ENCODE peak calls at places on chromosomes 7 and 10, in four cellular contexts. One of them, this sample, is unnamed.

GRCh38 chr7:29563590-29564454 is at the start of gene PRR15:
- DNase-seq in HepG2: peak; percentile 64
- DNase-seq in GM12878: no peak
- DNase-seq in K562: no peak
- DNase-seq in this sample: peak; percentile 66

GRCh38 chr10:11325817-11326216 is 285.6 kb downstream of the USP6NL start:
- DNase-seq in HepG2: no peak
- DNase-seq in GM12878: no peak
- DNase-seq in K562: no peak
- DNase-seq in this sample: no peak

GRCh38 chr7:94540428-94540827 is 30.8 kb downstream of the CASD1 start:
- DNase-seq in HepG2: no peak
- DNase-seq in GM12878: no peak
- DNase-seq in K562: no peak
- DNase-seq in this sample: no peak

GRCh38 chr7:130277763-130278643 is 11.3 kb downstream of the CPA2 start:
- DNase-seq in HepG2: peak; percentile 25
- DNase-seq in GM12878: no peak
- DNase-seq in K562: peak; percentile 59
- DNase-seq in this sample: peak; percentile 21

GRCh38 chr10:20267734-20268133 is 451.5 kb downstream of the PLXDC2 start:
- DNase-seq in HepG2: no peak
- DNase-seq in GM12878: no peak
- DNase-seq in K562: no peak
- DNase-seq in this sample: no peak

GRCh38 chr10:94129393-94130130 is 135.8 kb downstream of the PLCE1 start:
- DNase-seq in HepG2: no peak
- DNase-seq in GM12878: no peak
- DNase-seq in K562: no peak
- DNase-seq in this sample: no peak

GRCh38 chr7:2009541-2010001 is 223.2 kb downstream of the MAD1L1 start:
- DNase-seq in HepG2: no peak
- DNase-seq in GM12878: no peak
- DNase-seq in K562: no peak
- DNase-seq in this sample: no peak

GRCh38 chr10:78301481-78301880 is 267.8 kb downstream of the RPS24 start:
- DNase-seq in HepG2: no peak
- DNase-seq in GM12878: no peak
- DNase-seq in K562: no peak
- DNase-seq in this sample: no peak

GRCh38 chr10:598415-599170 is 90.9 kb downstream of the DIP2C start:
- DNase-seq in HepG2: no peak
- DNase-seq in GM12878: no peak
- DNase-seq in K562: no peak
- DNase-seq in this sample: no peak

GRCh38 chr7:5699951-5700384 is 81.5 kb downstream of the RNF216 start:
- DNase-seq in HepG2: no peak
- DNase-seq in GM12878: peak; percentile 97
- DNase-seq in K562: no peak
- DNase-seq in this sample: no peak

GRCh38 chr7:133936074-133936473 is 191.1 kb upstream of the LRGUK start:
- DNase-seq in HepG2: no peak
- DNase-seq in GM12878: no peak
- DNase-seq in K562: no peak
- DNase-seq in this sample: no peak

GRCh38 chr10:234708-235406 is 99.6 kb downstream of the ZMYND11 start:
- DNase-seq in HepG2: no peak
- DNase-seq in GM12878: no peak
- DNase-seq in K562: no peak
- DNase-seq in this sample: no peak

GRCh38 chr7:42143605-42144252 is 93.3 kb downstream of the GLI3 start:
- DNase-seq in HepG2: no peak
- DNase-seq in GM12878: no peak
- DNase-seq in K562: no peak
- DNase-seq in this sample: no peak

GRCh38 chr10:69179089-69179742 is 818 bp upstream of the SUPV3L1 start:
- DNase-seq in HepG2: no peak
- DNase-seq in GM12878: no peak
- DNase-seq in K562: peak; percentile 71
- DNase-seq in this sample: peak; percentile 34

GRCh38 chr10:110448682-110449418 is 48.9 kb upstream of the DUSP5 start:
- DNase-seq in HepG2: no peak
- DNase-seq in GM12878: no peak
- DNase-seq in K562: no peak
- DNase-seq in this sample: no peak

GRCh38 chr7:1176891-1177373 is 16.9 kb upstream of the ZFAND2A start:
- DNase-seq in HepG2: peak; percentile 39
- DNase-seq in GM12878: peak; percentile 15
- DNase-seq in K562: peak; percentile 87
- DNase-seq in this sample: peak; percentile 78

GRCh38 chr10:77493851-77494788 is 143.5 kb downstream of the KCNMA1 start:
- DNase-seq in HepG2: peak; percentile 10
- DNase-seq in GM12878: no peak
- DNase-seq in K562: peak; percentile 11
- DNase-seq in this sample: peak; percentile 37

GRCh38 chr7:36045830-36046341 is 107.2 kb upstream of the EEPD1 start:
- DNase-seq in HepG2: no peak
- DNase-seq in GM12878: no peak
- DNase-seq in K562: no peak
- DNase-seq in this sample: no peak

GRCh38 chr7:157282141-157282801 is 54.5 kb upstream of the DNAJB6 start:
- DNase-seq in HepG2: no peak
- DNase-seq in GM12878: no peak
- DNase-seq in K562: no peak
- DNase-seq in this sample: no peak

GRCh38 chr10:121843379-121843778 is 84.5 kb downstream of the ATE1 start:
- DNase-seq in HepG2: peak; percentile 78
- DNase-seq in GM12878: no peak
- DNase-seq in K562: no peak
- DNase-seq in this sample: no peak

GRCh38 chr10:57221674-57222073 is 860.6 kb upstream of the ZWINT start:
- DNase-seq in HepG2: no peak
- DNase-seq in GM12878: no peak
- DNase-seq in K562: no peak
- DNase-seq in this sample: no peak

GRCh38 chr7:54995631-54996340 is 23.0 kb upstream of the EGFR start:
- DNase-seq in HepG2: peak; percentile 39
- DNase-seq in GM12878: peak; percentile 17
- DNase-seq in K562: peak; percentile 18
- DNase-seq in this sample: no peak

GRCh38 chr7:12833829-12834228 is 146.4 kb downstream of the ARL4A start:
- DNase-seq in HepG2: no peak
- DNase-seq in GM12878: no peak
- DNase-seq in K562: no peak
- DNase-seq in this sample: no peak

GRCh38 chr7:25521236-25521635 is 292.9 kb upstream of the NPVF start:
- DNase-seq in HepG2: no peak
- DNase-seq in GM12878: no peak
- DNase-seq in K562: no peak
- DNase-seq in this sample: no peak

GRCh38 chr10:31928531-31929259 is at the start of gene ARHGAP12:
- DNase-seq in HepG2: peak; percentile 74
- DNase-seq in GM12878: no peak
- DNase-seq in K562: peak; percentile 89
- DNase-seq in this sample: peak; percentile 72

GRCh38 chr7:4700577-4701235 is 18.6 kb downstream of the FOXK1 start:
- DNase-seq in HepG2: no peak
- DNase-seq in GM12878: no peak
- DNase-seq in K562: peak; percentile 38
- DNase-seq in this sample: no peak

GRCh38 chr7:51141451-51141971 is 175.1 kb downstream of the COBL start:
- DNase-seq in HepG2: no peak
- DNase-seq in GM12878: no peak
- DNase-seq in K562: peak; percentile 5
- DNase-seq in this sample: peak; percentile 14

GRCh38 chr7:87658553-87658952 is 30.4 kb downstream of the RUNDC3B start:
- DNase-seq in HepG2: no peak
- DNase-seq in GM12878: no peak
- DNase-seq in K562: no peak
- DNase-seq in this sample: no peak

GRCh38 chr7:80563561-80564327 is 51.9 kb upstream of the GNAT3 start:
- DNase-seq in HepG2: no peak
- DNase-seq in GM12878: no peak
- DNase-seq in K562: no peak
- DNase-seq in this sample: no peak

GRCh38 chr7:5423272-5423843 is at the start of gene TNRC18:
- DNase-seq in HepG2: no peak
- DNase-seq in GM12878: no peak
- DNase-seq in K562: no peak
- DNase-seq in this sample: no peak

GRCh38 chr10:14405076-14406065 is 74.6 kb upstream of the FRMD4A start:
- DNase-seq in HepG2: no peak
- DNase-seq in GM12878: no peak
- DNase-seq in K562: no peak
- DNase-seq in this sample: no peak

GRCh38 chr7:134448359-134449229 is 10.3 kb downstream of the AKR1B1 start:
- DNase-seq in HepG2: no peak
- DNase-seq in GM12878: no peak
- DNase-seq in K562: peak; percentile 88
- DNase-seq in this sample: no peak

GRCh38 chr7:117750612-117751563 is 122.4 kb downstream of the CTTNBP2 start:
- DNase-seq in HepG2: peak; percentile 5
- DNase-seq in GM12878: no peak
- DNase-seq in K562: peak; percentile 37
- DNase-seq in this sample: no peak

GRCh38 chr7:85041599-85042216 is 145.1 kb downstream of the SEMA3D start:
- DNase-seq in HepG2: peak; percentile 55
- DNase-seq in GM12878: peak; percentile 3
- DNase-seq in K562: peak; percentile 67
- DNase-seq in this sample: peak; percentile 54

GRCh38 chr7:137978464-137979237 is 23.2 kb downstream of the CREB3L2 start:
- DNase-seq in HepG2: no peak
- DNase-seq in GM12878: no peak
- DNase-seq in K562: peak; percentile 83
- DNase-seq in this sample: no peak

GRCh38 chr7:48528689-48529088 is 357.4 kb downstream of the ABCA13 start:
- DNase-seq in HepG2: no peak
- DNase-seq in GM12878: no peak
- DNase-seq in K562: no peak
- DNase-seq in this sample: no peak

GRCh38 chr10:14573666-14574261 is 200.9 kb downstream of the FAM107B start:
- DNase-seq in HepG2: no peak
- DNase-seq in GM12878: no peak
- DNase-seq in K562: no peak
- DNase-seq in this sample: no peak

GRCh38 chr7:44534501-44534900 is 6.6 kb downstream of the NPC1L1 start:
- DNase-seq in HepG2: peak; percentile 54
- DNase-seq in GM12878: no peak
- DNase-seq in K562: peak; percentile 80
- DNase-seq in this sample: peak; percentile 91

GRCh38 chr10:124323145-124323725 is 95.5 kb downstream of the OAT start:
- DNase-seq in HepG2: no peak
- DNase-seq in GM12878: no peak
- DNase-seq in K562: no peak
- DNase-seq in this sample: no peak
- TF ChIP-seq TARDBP in HepG2: no peak
- TF ChIP-seq TARDBP in GM12878: no peak
- TF ChIP-seq TARDBP in K562: no peak
- TF ChIP-seq TARDBP in this sample: no peak

GRCh38 chr7:92020636-92021035 is 80.0 kb downstream of the AKAP9 start:
- DNase-seq in HepG2: no peak
- DNase-seq in GM12878: no peak
- DNase-seq in K562: no peak
- DNase-seq in this sample: no peak
- TF ChIP-seq SP1 in HepG2: no peak
- TF ChIP-seq SP1 in GM12878: no peak
- TF ChIP-seq SP1 in K562: no peak
- TF ChIP-seq SP1 in this sample: no peak

GRCh38 chr10:132353456-132354355 is 21.7 kb downstream of the LRRC27 start:
- DNase-seq in HepG2: no peak
- DNase-seq in GM12878: no peak
- DNase-seq in K562: no peak
- DNase-seq in this sample: no peak
- TF ChIP-seq TARDBP in HepG2: no peak
- TF ChIP-seq TARDBP in GM12878: no peak
- TF ChIP-seq TARDBP in K562: no peak
- TF ChIP-seq TARDBP in this sample: no peak

GRCh38 chr10:73865459-73866442 is 8.6 kb downstream of the CAMK2G start:
- DNase-seq in HepG2: no peak
- DNase-seq in GM12878: no peak
- DNase-seq in K562: no peak
- DNase-seq in this sample: no peak
- TF ChIP-seq SP1 in HepG2: no peak
- TF ChIP-seq SP1 in GM12878: no peak
- TF ChIP-seq SP1 in K562: no peak
- TF ChIP-seq SP1 in this sample: no peak

GRCh38 chr10:44030681-44031080 is 354.2 kb downstream of the CXCL12 start:
- DNase-seq in HepG2: no peak
- DNase-seq in GM12878: no peak
- DNase-seq in K562: no peak
- DNase-seq in this sample: no peak

GRCh38 chr10:44035474-44036197 is 349.3 kb downstream of the CXCL12 start:
- DNase-seq in HepG2: no peak
- DNase-seq in GM12878: peak; percentile 57
- DNase-seq in K562: no peak
- DNase-seq in this sample: no peak

GRCh38 chr10:44034946-44035345 is 350.0 kb downstream of the CXCL12 start:
- DNase-seq in HepG2: no peak
- DNase-seq in GM12878: no peak
- DNase-seq in K562: no peak
- DNase-seq in this sample: no peak

GRCh38 chr10:44032216-44032615 is 352.7 kb downstream of the CXCL12 start:
- DNase-seq in HepG2: no peak
- DNase-seq in GM12878: no peak
- DNase-seq in K562: no peak
- DNase-seq in this sample: no peak

GRCh38 chr10:44033008-44033407 is 351.9 kb downstream of the CXCL12 start:
- DNase-seq in HepG2: no peak
- DNase-seq in GM12878: no peak
- DNase-seq in K562: no peak
- DNase-seq in this sample: no peak
- TF ChIP-seq TARDBP in HepG2: no peak
- TF ChIP-seq TARDBP in GM12878: no peak
- TF ChIP-seq TARDBP in K562: no peak
- TF ChIP-seq TARDBP in this sample: no peak

GRCh38 chr7:24025094-24025493 is 258.9 kb upstream of the NPY start:
- DNase-seq in HepG2: no peak
- DNase-seq in GM12878: no peak
- DNase-seq in K562: no peak
- DNase-seq in this sample: no peak
- TF ChIP-seq SP1 in HepG2: no peak
- TF ChIP-seq SP1 in GM12878: no peak
- TF ChIP-seq SP1 in K562: no peak
- TF ChIP-seq SP1 in this sample: no peak

This sample was measured in HEK293T.